ENCODE peak calls at places on chromosome 18, in six cellular contexts. I is fibroblast of lung, C is K562, Y is AG04449, D is kidney epithelial cell, F is esophagus squamous epithelium. Q is an unnamed sample.

GRCh38 chr18:14086459-14087231 is 45.6 kb downstream of the ZNF519 start:
- DNase-seq in I (peak), C (peak), Y (no peak), D (no peak), F (no peak), Q (peak)

GRCh38 chr18:36297419-36298112 is at the start of gene FHOD3:
- DNase-seq in I (peak), C (peak), Y (no peak), D (no peak), F (no peak), Q (peak)

GRCh38 chr18:58776084-58776483 is 88.6 kb upstream of the ZNF532 start:
- DNase-seq in I (no peak), C (no peak), Y (no peak), D (no peak), F (no peak), Q (peak)

GRCh38 chr18:57698571-57699276 is 77.1 kb upstream of the NARS1 start:
- DNase-seq in I (peak), C (no peak), Y (peak), D (no peak), F (no peak), Q (peak)

GRCh38 chr18:63126134-63127067 is 193.2 kb downstream of the BCL2 start:
- DNase-seq in I (no peak), C (no peak), Y (no peak), D (no peak), F (no peak), Q (no peak)

GRCh38 chr18:21741511-21742322 is 1.1 kb downstream of the MIB1 start:
- DNase-seq in I (peak), C (peak), Y (no peak), D (no peak), F (no peak), Q (peak)

GRCh38 chr18:62571037-62571436 is 48.2 kb downstream of the ZCCHC2 start:
- DNase-seq in I (no peak), C (no peak), Y (no peak), D (no peak), F (no peak), Q (no peak)

GRCh38 chr18:5424903-5425302 is 118.9 kb downstream of the EPB41L3 start:
- DNase-seq in I (peak), C (peak), Y (no peak), D (peak), F (no peak), Q (peak)

GRCh38 chr18:24160086-24160485 is 21.2 kb downstream of the CABYR start:
- DNase-seq in I (no peak), C (no peak), Y (no peak), D (no peak), F (no peak), Q (no peak)

GRCh38 chr18:48862116-48862515 is 88.6 kb downstream of the SMAD7 start:
- DNase-seq in I (no peak), C (no peak), Y (no peak), D (no peak), F (no peak), Q (no peak)

GRCh38 chr18:2883137-2883671 is 36.4 kb downstream of the EMILIN2 start:
- DNase-seq in I (no peak), C (no peak), Y (no peak), D (no peak), F (no peak), Q (no peak)

GRCh38 chr18:34370704-34371405 is 146.1 kb upstream of the NOL4 start:
- DNase-seq in I (no peak), C (no peak), Y (no peak), D (no peak), F (no peak), Q (no peak)

GRCh38 chr18:27656167-27656778 is 471.2 kb upstream of the CHST9 start:
- DNase-seq in I (no peak), C (no peak), Y (no peak), D (peak), F (no peak), Q (no peak)

GRCh38 chr18:32049393-32050161 is 31.0 kb downstream of the RNF125 start:
- DNase-seq in I (no peak), C (no peak), Y (no peak), D (peak), F (no peak), Q (no peak)

GRCh38 chr18:11324956-11325873 is 175.8 kb upstream of the PIEZO2 start:
- DNase-seq in I (peak), C (no peak), Y (peak), D (peak), F (no peak), Q (peak)

GRCh38 chr18:40066368-40066767 is 1888.7 kb upstream of the PIK3C3 start:
- DNase-seq in I (no peak), C (no peak), Y (no peak), D (no peak), F (no peak), Q (no peak)

GRCh38 chr18:57281519-57281918 is 70.8 kb upstream of the ST8SIA3 start:
- DNase-seq in I (no peak), C (no peak), Y (no peak), D (no peak), F (no peak), Q (no peak)

GRCh38 chr18:24317370-24317769 is 80.3 kb downstream of the OSBPL1A start:
- DNase-seq in I (no peak), C (no peak), Y (no peak), D (no peak), F (no peak), Q (no peak)

GRCh38 chr18:36461551-36461987 is 164.1 kb downstream of the FHOD3 start:
- DNase-seq in I (no peak), C (no peak), Y (no peak), D (no peak), F (no peak), Q (no peak)

GRCh38 chr18:22250591-22250996 is 81.2 kb downstream of the GATA6 start:
- DNase-seq in I (peak), C (no peak), Y (no peak), D (peak), F (no peak), Q (no peak)

GRCh38 chr18:63823516-63824219 is 48.5 kb downstream of the SERPINB7 start:
- DNase-seq in I (peak), C (peak), Y (peak), D (no peak), F (no peak), Q (peak)

GRCh38 chr18:658947-659533 is 1.6 kb downstream of the TYMS start:
- DNase-seq in I (no peak), C (no peak), Y (no peak), D (no peak), F (no peak), Q (no peak)

GRCh38 chr18:35072616-35073015 is 31.4 kb downstream of the MAPRE2 start:
- DNase-seq in I (no peak), C (no peak), Y (no peak), D (no peak), F (no peak), Q (no peak)

GRCh38 chr18:49123431-49123830 is 172.7 kb upstream of the SMAD7 start:
- DNase-seq in I (no peak), C (no peak), Y (no peak), D (no peak), F (no peak), Q (no peak)

GRCh38 chr18:58398648-58399398 is 230.1 kb downstream of the ALPK2 start:
- DNase-seq in I (no peak), C (no peak), Y (no peak), D (no peak), F (no peak), Q (no peak)

GRCh38 chr18:3775996-3776395 is 326.0 kb downstream of the TGIF1 start:
- DNase-seq in I (no peak), C (no peak), Y (no peak), D (no peak), F (no peak), Q (no peak)

GRCh38 chr18:77098033-77098432 is 34.5 kb downstream of the MBP start:
- DNase-seq in I (peak), C (no peak), Y (no peak), D (no peak), F (no peak), Q (no peak)

DNA sequence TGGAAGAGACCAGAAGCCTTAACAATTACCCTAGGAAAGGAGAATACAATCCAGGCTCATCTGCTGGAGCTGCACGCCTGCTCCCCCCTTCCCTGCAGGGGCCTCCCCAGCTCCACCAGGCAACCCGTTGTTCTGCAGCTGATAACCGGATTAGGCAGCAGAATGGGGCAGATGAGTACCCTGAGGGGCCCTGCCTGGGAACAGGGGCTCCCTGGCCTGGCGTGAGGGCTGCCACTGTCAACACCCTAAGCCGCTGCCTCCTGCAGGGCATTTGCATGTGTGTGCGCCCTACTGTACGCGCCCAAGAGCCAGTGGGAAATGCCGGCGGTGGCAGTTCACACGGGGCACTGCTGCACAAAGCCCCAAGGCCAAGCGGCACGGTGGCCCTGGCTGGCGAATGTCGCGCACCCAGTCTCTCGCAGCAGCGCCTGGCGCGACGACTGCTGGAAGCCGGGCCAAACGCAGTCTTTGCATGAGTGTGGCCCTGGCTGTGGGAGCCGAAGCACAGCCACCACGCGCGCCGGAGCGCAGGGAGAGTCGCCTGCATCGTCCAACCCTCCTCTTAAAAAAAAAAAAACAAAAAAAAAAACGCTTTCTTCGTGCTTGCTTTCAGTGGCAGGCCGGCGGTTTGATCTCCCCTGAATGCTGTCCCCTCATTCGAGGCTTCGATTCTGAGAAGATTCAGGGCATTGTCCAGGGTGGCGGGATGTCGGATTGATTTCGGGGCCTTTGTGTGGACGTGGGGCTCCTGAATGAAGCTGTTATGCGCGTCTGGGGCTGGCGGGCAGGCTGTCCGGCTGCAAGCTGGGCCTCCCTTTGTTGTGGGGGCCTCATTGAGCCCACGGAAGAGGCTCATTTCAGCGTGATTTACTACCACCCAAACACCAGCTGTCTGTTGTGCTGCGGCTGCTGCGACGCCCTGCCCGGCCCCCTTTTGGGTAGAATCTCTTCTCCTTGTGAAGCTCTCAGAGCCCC is 63.8 kb downstream of the SETBP1 start:
- DNase-seq in I (no peak), C (no peak), Y (no peak), D (no peak), F (no peak), Q (no peak)
- TF ChIP-seq CTCF in I (no peak), C (no peak), Y (no peak), D (no peak), F (no peak), Q (no peak)

DNA sequence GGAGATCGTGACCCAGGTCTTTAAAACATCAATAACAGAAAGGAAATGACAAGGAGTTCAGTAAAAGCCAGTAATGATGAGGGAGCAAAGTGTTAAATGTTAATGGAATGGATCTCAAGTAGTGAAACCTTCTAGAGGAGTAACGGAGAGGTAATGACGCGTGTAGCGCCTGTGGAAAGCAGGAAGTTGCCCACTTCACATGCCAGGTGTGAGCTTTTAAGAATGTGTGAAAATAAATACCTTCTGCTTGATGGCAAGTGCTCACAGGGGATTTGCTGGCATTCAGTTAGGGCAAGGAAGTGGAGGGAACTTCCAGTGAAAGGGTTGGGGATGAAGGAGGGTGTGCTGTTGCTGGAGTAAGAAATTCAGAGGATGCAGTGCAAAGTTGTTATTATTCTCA is 754.5 kb downstream of the ADCYAP1 start:
- DNase-seq in I (no peak), C (no peak), Y (no peak), D (peak), F (no peak), Q (no peak)
- H3K4me3 ChIP-seq in I (no peak), C (no peak), Y (no peak), D (no peak), F (no peak), Q (no peak)

GRCh38 chr18:54829856-54830255 is 1.6 kb downstream of the RAB27B start:
- DNase-seq in I (no peak), C (no peak), Y (no peak), D (no peak), F (no peak), Q (no peak)

GRCh38 chr18:54830260-54830659 is 2.0 kb downstream of the RAB27B start:
- DNase-seq in I (no peak), C (no peak), Y (no peak), D (no peak), F (no peak), Q (peak)

GRCh38 chr18:54825626-54826344 is 2.5 kb upstream of the RAB27B start:
- DNase-seq in I (no peak), C (no peak), Y (no peak), D (no peak), F (no peak), Q (no peak)

GRCh38 chr18:54828986-54829385 is 709 bp downstream of the RAB27B start:
- DNase-seq in I (no peak), C (no peak), Y (no peak), D (no peak), F (no peak), Q (peak)

GRCh38 chr18:54828290-54828871 is at the start of gene RAB27B:
- DNase-seq in I (peak), C (peak), Y (no peak), D (peak), F (peak), Q (peak)
- TF ChIP-seq CTCF in I (no peak), C (no peak), Y (no peak), D (no peak), F (no peak), Q (no peak)

GRCh38 chr18:79071037-79071960 is 2.1 kb downstream of the ATP9B start:
- DNase-seq in I (no peak), C (peak), Y (no peak), D (no peak), F (no peak), Q (no peak)
- H3K4me3 ChIP-seq in I (peak), C (peak), Y (no peak), D (no peak), F (no peak), Q (no peak)

DNA sequence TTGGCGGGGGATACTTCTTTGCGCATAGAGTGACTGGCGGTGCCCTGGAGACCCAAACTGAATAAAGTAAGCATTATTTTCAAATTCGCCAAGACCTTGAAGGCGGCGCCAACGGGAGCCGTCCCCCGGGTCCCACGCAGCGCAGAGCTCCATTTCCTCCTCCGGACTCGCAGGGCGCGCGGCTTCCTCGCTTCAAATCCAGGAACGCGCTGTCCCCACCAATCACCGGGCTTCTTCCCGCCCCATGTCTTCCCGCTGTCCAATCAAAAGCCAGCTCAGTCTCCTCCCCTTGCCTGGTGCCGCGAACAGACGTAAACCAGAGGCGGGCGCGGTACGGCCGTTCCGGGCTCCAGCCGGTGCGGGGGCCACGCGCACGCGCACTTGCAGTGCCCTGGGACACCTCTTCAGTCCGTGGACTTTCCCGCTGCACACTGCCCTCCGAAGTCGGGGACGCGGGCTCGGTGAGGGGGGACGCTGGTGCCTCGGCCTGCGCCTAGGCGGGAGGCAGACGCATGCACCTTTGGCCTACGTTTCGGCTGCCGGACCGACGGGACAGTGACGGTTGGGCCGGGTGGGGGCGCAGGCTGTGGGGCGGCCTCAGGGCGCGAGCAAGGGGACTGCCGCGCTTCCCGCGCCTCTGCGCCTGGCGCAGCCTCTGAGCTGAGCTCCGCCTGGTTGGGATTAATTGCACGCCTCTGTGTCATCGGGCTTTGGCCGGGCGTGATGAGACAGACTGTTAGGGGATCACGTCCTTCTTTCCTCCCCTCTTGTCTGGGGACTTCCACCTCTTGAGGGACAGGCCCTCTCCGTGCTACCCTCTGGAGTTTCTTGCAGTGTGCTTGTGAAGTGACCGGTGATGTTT is at the start of gene CEP192:
- DNase-seq in I (peak), C (peak), Y (peak), D (peak), F (peak), Q (peak)
- TF ChIP-seq CTCF in I (no peak), C (peak), Y (peak), D (no peak), F (peak), Q (no peak)

Q was measured in fibroblast of pulmonary artery.